ENCODE peak calls at places on chromosomes 7 and 10, in seven cellular contexts. X is HCT116, R is K562, K is HepG2, M is SK-N-SH, D is H1, U is GM12878. N is an unnamed sample.

GRCh38 chr10:89235073-89235798 is 16.3 kb downstream of the LIPA start:
- DNase-seq in X (no peak), K (no peak), D (no peak), R (no peak), U (no peak), M (no peak), N (no peak)

GRCh38 chr7:29265208-29265923 is 70.8 kb downstream of the CHN2 start:
- DNase-seq in D (peak), R (no peak), K (no peak), M (no peak), X (no peak), U (no peak), N (no peak)

GRCh38 chr7:47418910-47419309 is 163.0 kb downstream of the TNS3 start:
- DNase-seq in X (no peak), M (no peak), K (no peak), U (no peak), D (no peak), R (no peak), N (no peak)

GRCh38 chr10:5692476-5693358 is 8.1 kb downstream of the TASOR2 start:
- DNase-seq in K (peak), U (peak), X (no peak), R (peak), D (peak), M (peak), N (peak)

GRCh38 chr7:117872565-117873055 is 631 bp downstream of the CTTNBP2 start:
- DNase-seq in U (no peak), X (peak), R (no peak), M (no peak), K (no peak), D (peak), N (no peak)

GRCh38 chr7:12358694-12359093 is 45.0 kb downstream of the VWDE start:
- DNase-seq in R (no peak), D (no peak), U (no peak), X (no peak), K (no peak), M (no peak), N (no peak)

GRCh38 chr7:124701955-124702354 is 63.6 kb downstream of the GPR37 start:
- DNase-seq in M (no peak), D (no peak), X (no peak), R (no peak), U (no peak), K (no peak), N (no peak)

GRCh38 chr7:156907656-156908055 is 14.7 kb upstream of the LMBR1 start:
- DNase-seq in X (no peak), D (no peak), U (no peak), R (no peak), K (no peak), M (no peak), N (no peak)

GRCh38 chr7:126163647-126164046 is 1089.1 kb downstream of the GRM8 start:
- DNase-seq in R (no peak), X (no peak), U (no peak), D (no peak), M (no peak), K (no peak), N (no peak)

GRCh38 chr10:115171392-115171960 is 78.3 kb downstream of the ATRNL1 start:
- DNase-seq in D (no peak), X (peak), U (no peak), R (peak), K (no peak), M (peak), N (peak)

GRCh38 chr10:49089789-49090595 is 25.3 kb downstream of the VSTM4 start:
- DNase-seq in M (no peak), U (no peak), D (no peak), X (no peak), R (no peak), K (no peak), N (no peak)

GRCh38 chr7:69739906-69740545 is 141.8 kb downstream of the AUTS2 start:
- DNase-seq in K (no peak), R (no peak), D (no peak), X (no peak), U (peak), M (peak), N (no peak)

GRCh38 chr7:158516524-158516923 is 71.1 kb downstream of the PTPRN2 start:
- DNase-seq in U (no peak), K (no peak), R (no peak), X (no peak), M (no peak), D (no peak), N (no peak)

GRCh38 chr7:101538596-101539459 is 90.3 kb downstream of the MYL10 start:
- DNase-seq in D (peak), X (peak), K (peak), R (peak), U (no peak), M (peak), N (peak)

GRCh38 chr7:138785587-138786437 is 12.0 kb upstream of the TMEM213 start:
- DNase-seq in U (no peak), R (no peak), X (peak), K (peak), D (no peak), M (no peak), N (no peak)

GRCh38 chr7:135994466-135995205 is 17.5 kb upstream of the MTPN start:
- DNase-seq in M (no peak), R (peak), X (no peak), U (no peak), D (no peak), K (no peak), N (no peak)

GRCh38 chr10:7027913-7028808 is 382.7 kb downstream of the SFMBT2 start:
- DNase-seq in X (no peak), U (no peak), R (peak), D (no peak), K (no peak), M (no peak), N (no peak)

GRCh38 chr10:29643785-29644501 is 9.2 kb upstream of the SVIL start:
- DNase-seq in X (no peak), M (no peak), R (no peak), U (no peak), K (no peak), D (no peak), N (no peak)

GRCh38 chr7:26549281-26549943 is 257.8 kb downstream of the SNX10 start:
- DNase-seq in U (no peak), D (no peak), K (no peak), R (no peak), X (no peak), M (no peak), N (no peak)

GRCh38 chr10:124409696-124410095 is 9.0 kb downstream of the OAT start:
- DNase-seq in U (no peak), X (no peak), M (no peak), R (no peak), D (no peak), K (no peak), N (no peak)

GRCh38 chr7:50369408-50370026 is 65.0 kb downstream of the IKZF1 start:
- DNase-seq in R (peak), K (peak), U (peak), D (no peak), M (peak), X (peak), N (peak)

GRCh38 chr7:120521761-120522737 is 249.1 kb downstream of the KCND2 start:
- DNase-seq in X (no peak), K (no peak), R (no peak), M (no peak), D (no peak), U (no peak), N (no peak)

GRCh38 chr10:52768114-52768532 is 4.5 kb downstream of the MBL2 start:
- DNase-seq in X (no peak), K (peak), U (no peak), D (peak), M (no peak), R (no peak), N (no peak)

GRCh38 chr10:4051011-4051407 is 266.0 kb upstream of the KLF6 start:
- DNase-seq in U (no peak), K (no peak), M (no peak), X (no peak), R (no peak), D (no peak), N (peak)

GRCh38 chr7:79741684-79742083 is 288.2 kb upstream of the MAGI2 start:
- DNase-seq in D (no peak), M (no peak), R (no peak), K (no peak), U (no peak), X (no peak), N (no peak)
- TF ChIP-seq JUND in D (no peak), M (no peak), R (no peak), K (no peak), U (no peak), X (no peak), N (no peak)

GRCh38 chr10:78931333-78932083 is 137.3 kb upstream of the ZMIZ1 start:
- DNase-seq in X (no peak), D (no peak), U (no peak), M (peak), R (no peak), K (no peak), N (no peak)
- TF ChIP-seq JUND in X (peak), D (no peak), U (no peak), M (no peak), R (no peak), K (no peak), N (no peak)

DNA sequence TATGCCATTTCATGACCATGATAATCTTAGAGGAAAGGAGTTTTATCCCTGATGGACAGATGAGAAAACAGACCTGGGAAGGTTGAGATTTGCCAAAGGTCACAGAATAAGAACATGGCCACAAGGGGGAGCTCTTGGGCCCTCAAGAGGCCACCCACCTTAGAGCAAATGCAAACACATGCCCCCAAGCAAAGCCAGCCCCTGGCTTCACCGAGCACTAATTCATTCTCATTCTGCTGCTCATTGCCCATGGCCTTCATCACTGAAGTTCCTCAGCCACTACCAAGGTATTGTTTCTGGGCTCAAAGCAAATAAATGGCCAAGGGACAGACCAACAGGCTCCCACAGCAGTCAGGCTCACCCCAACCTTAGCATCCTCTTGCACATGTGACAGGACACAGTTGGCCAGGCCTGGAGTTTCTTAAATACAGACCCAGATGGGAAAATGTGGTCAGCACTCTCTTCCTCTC is 44.2 kb downstream of the PDLIM1 start:
- DNase-seq in X (peak), R (peak), K (peak), D (peak), U (no peak), M (peak), N (no peak)
- TF ChIP-seq JUND in X (no peak), R (no peak), K (no peak), D (peak), U (no peak), M (no peak), N (no peak)

DNA sequence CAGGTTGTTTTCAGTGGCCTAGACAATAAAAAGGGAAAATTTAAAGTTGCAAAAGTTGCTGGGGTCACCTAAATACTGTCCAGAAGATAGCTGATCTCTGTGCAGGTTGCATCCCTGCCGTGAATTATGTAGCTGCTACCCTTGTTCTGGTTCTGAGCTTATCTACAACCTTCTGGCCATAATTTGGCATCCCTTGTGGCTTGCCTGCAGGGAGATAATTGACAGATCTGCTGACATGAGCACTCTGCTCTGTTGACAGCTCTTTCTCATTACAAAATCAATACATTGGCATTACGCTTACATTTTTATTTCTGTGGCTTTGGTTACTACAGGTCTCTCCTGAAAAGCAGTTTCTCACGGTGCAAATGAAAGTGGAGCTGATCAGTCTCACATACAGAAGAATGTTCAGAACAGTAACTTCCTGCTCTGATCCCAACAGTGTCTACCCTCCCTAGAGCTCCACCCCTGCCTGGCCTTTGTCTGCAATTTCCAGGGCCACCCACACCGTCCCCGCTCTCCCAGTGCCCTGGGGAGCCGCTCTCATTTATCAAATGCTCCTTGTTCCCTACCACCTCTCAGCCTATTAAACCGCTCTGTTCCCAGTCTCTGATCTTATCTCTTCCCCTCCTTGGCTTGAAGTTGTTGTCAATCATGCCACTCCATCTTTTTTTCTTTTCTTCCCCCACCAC is 29.1 kb upstream of the HECTD2 start:
- DNase-seq in R (peak), D (no peak), K (no peak), U (no peak), M (peak), X (no peak), N (no peak)
- TF ChIP-seq JUND in R (no peak), D (no peak), K (no peak), U (no peak), M (no peak), X (no peak), N (no peak)

DNA sequence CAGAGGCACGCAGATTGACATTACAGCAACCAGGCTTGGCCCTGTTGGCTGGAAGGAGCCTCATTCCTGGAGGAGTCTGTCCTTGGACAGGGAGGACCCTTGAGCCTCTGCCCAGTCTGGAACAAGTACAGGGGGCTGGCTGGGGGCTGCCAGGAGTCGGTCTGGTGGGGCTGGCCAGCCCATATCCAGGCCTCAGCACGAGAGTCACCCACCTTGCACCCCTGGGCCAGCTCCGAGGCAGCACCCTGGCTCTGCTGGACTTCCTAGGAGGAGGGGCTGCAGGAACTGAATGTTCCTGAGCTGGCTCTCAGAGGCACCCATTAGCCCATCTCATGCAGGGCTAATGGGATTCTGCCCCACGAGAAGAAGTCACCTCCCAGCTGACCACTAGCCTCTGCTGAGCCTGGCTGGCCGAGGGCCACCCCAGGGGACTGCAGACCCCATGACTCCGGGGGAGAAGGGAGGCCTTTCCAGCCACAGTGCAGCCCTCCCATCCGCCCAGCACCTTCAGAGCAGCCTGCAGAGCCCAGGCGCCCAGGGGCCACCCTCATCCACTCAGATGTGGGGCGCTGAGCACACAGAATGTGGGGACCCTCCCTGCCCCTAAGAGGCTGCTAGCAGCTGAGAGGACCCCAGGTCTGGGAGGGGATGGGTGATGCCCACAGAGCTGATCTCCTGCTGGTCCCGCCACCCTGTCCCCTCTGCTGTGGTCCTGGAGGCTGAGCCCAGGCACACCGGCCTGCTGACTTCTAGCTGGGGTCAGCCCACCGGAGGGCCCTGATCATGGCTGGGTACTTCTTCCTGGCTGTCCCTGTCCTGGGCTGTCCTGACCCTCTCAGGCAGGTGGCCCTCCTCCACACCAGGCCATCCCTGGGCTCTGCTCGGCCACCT is 14.8 kb upstream of the INPP5A start:
- DNase-seq in R (no peak), D (no peak), M (peak), X (no peak), U (no peak), K (no peak), N (no peak)
- TF ChIP-seq JUND in R (no peak), D (no peak), M (no peak), X (no peak), U (no peak), K (no peak), N (no peak)

GRCh38 chr10:18179901-18180300 is 39.7 kb downstream of the CACNB2 start:
- DNase-seq in M (no peak), K (no peak), R (no peak), D (no peak), X (no peak), U (no peak), N (no peak)
- TF ChIP-seq JUND in M (no peak), K (no peak), R (no peak), D (no peak), X (no peak), U (no peak), N (no peak)

N was measured in T47D.